ENCODE peak calls at places on chromosomes 3 and 15, in six cellular contexts. C, B, I, N, T and Q are unnamed samples.

GRCh38 chr15:56758770-56759449 is 25.6 kb upstream of the ZNF280D start:
- DNase-seq in N (no peak), I (peak; percentile 48), C (peak; percentile 69), B (no peak), T (no peak), Q (no peak)

GRCh38 chr15:39511000-39511914 is 69.6 kb upstream of the THBS1 start:
- DNase-seq in C (peak; percentile 89), N (no peak), T (no peak), B (no peak), I (peak; percentile 83), Q (no peak)

GRCh38 chr3:188559069-188559410 is 405.1 kb downstream of the LPP start:
- DNase-seq in I (no peak), T (no peak), B (no peak), N (no peak), C (no peak), Q (no peak)

GRCh38 chr15:39835550-39835949 is 52.9 kb upstream of the FSIP1 start:
- DNase-seq in N (no peak), T (no peak), C (no peak), I (no peak), B (no peak), Q (no peak)

GRCh38 chr3:44903751-44904150 is 29.3 kb downstream of the TGM4 start:
- DNase-seq in T (no peak), C (no peak), I (no peak), N (no peak), B (no peak), Q (no peak)

GRCh38 chr3:81173514-81173913 is 587.9 kb downstream of the GBE1 start:
- DNase-seq in T (no peak), C (no peak), N (no peak), I (peak; percentile 66), B (no peak), Q (no peak)

GRCh38 chr3:15783361-15783969 is 14.3 kb downstream of the ANKRD28 start:
- DNase-seq in N (no peak), C (peak; percentile 85), B (no peak), I (peak; percentile 19), T (no peak), Q (no peak)

GRCh38 chr15:38253448-38253847 is 812 bp downstream of the SPRED1 start:
- DNase-seq in T (peak; percentile 20), B (no peak), N (no peak), I (peak; percentile 82), C (peak; percentile 77), Q (no peak)

GRCh38 chr15:77840962-77841361 is 208.2 kb upstream of the LINGO1 start:
- DNase-seq in N (no peak), I (peak; percentile 88), C (peak; percentile 77), B (no peak), T (no peak), Q (no peak)

GRCh38 chr3:156543043-156543555 is 11.8 kb downstream of the SSR3 start:
- DNase-seq in C (no peak), B (no peak), I (no peak), T (no peak), N (no peak), Q (no peak)

GRCh38 chr3:17489139-17489538 is 253.3 kb downstream of the TBC1D5 start:
- DNase-seq in T (no peak), B (no peak), I (peak; percentile 62), C (no peak), N (no peak), Q (no peak)

GRCh38 chr3:102525624-102526023 is 90.8 kb downstream of the ZPLD1 start:
- DNase-seq in N (no peak), T (no peak), I (no peak), B (peak; percentile 39), C (no peak), Q (no peak)

GRCh38 chr3:100001514-100002270 is 112.6 kb downstream of the FILIP1L start:
- DNase-seq in B (no peak), T (peak; percentile 75), N (no peak), I (peak; percentile 47), C (no peak), Q (no peak)

GRCh38 chr15:70555713-70556112 is 207.6 kb downstream of the UACA start:
- DNase-seq in T (no peak), B (no peak), I (no peak), C (no peak), N (no peak), Q (no peak)

GRCh38 chr15:99692825-99693224 is 40.4 kb downstream of the LYSMD4 start:
- DNase-seq in C (no peak), N (no peak), I (peak; percentile 36), T (no peak), B (no peak), Q (no peak)

GRCh38 chr3:186930143-186930638 is at the start of gene ST6GAL1:
- DNase-seq in B (peak; percentile 80), T (peak; percentile 81), C (peak; percentile 83), N (peak; percentile 51), I (peak; percentile 27), Q (peak; percentile 82)
- TF ChIP-seq CTCF in B (peak; percentile 43), T (peak; percentile 51), C (peak; percentile 66), N (peak; percentile 55), I (peak; percentile 14), Q (peak; percentile 12)

GRCh38 chr3:122268257-122269024 is 56.6 kb upstream of the CSTA start:
- DNase-seq in N (no peak), I (no peak), C (peak; percentile 6), B (peak; percentile 40), T (no peak), Q (peak; percentile 53)

GRCh38 chr3:122269045-122269444 is 56.0 kb upstream of the CSTA start:
- DNase-seq in I (no peak), C (no peak), N (no peak), B (no peak), T (no peak), Q (no peak)

GRCh38 chr3:122263974-122264588 is 61.0 kb upstream of the CSTA start:
- DNase-seq in T (no peak), C (no peak), B (no peak), N (no peak), I (no peak), Q (no peak)

GRCh38 chr3:122263058-122263457 is 62.0 kb upstream of the CSTA start:
- DNase-seq in C (no peak), N (no peak), B (no peak), I (no peak), T (no peak), Q (no peak)

GRCh38 chr3:122265937-122266336 is 59.1 kb upstream of the CSTA start:
- DNase-seq in I (peak; percentile 19), C (no peak), N (no peak), T (no peak), B (no peak), Q (no peak)
- TF ChIP-seq CTCF in I (peak; percentile 16), C (no peak), N (no peak), T (no peak), B (no peak), Q (no peak)

GRCh38 chr3:33482126-33482525 is 41.9 kb upstream of the UBP1 start:
- DNase-seq in B (no peak), T (peak; percentile 10), I (no peak), N (no peak), C (peak; percentile 20), Q (no peak)
- TF ChIP-seq CTCF in B (no peak), T (no peak), I (no peak), N (no peak), C (no peak), Q (no peak)

DNA sequence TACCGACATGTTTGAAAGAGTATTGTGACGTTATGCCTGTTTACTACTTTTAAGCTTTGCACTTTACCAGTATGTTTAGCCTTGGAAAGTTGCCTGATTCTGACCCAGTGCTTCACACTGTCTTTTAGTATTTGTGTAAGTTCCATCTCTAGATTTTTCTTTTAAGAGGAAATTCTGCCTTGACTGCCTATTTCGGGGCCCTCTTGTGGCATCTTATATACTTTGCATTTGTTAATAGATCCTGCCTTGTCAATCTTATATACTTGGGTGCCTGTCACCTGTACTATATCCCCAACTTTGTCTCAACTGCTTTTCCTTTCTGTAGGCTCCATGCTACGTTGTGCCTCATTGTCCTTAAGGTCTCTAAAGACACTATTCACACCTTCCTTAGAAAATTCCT is 244.6 kb downstream of the STXBP5L start:
- DNase-seq in I (peak; percentile 51), N (no peak), C (peak; percentile 23), B (no peak), T (no peak), Q (no peak)
- TF ChIP-seq CTCF in I (peak; percentile 65), N (no peak), C (peak; percentile 19), B (peak; percentile 20), T (no peak), Q (no peak)

GRCh38 chr3:46935168-46935858 is 41.2 kb downstream of the CCDC12 start:
- DNase-seq in C (peak; percentile 98), N (no peak), T (peak; percentile 51), I (peak; percentile 93), B (no peak), Q (no peak)
- TF ChIP-seq CTCF in C (peak; percentile 83), N (no peak), T (peak; percentile 54), I (peak; percentile 56), B (no peak), Q (no peak)

GRCh38 chr3:31461441-31461840 is 71.3 kb upstream of the STT3B start:
- DNase-seq in B (no peak), N (no peak), T (no peak), C (no peak), I (no peak), Q (no peak)

GRCh38 chr3:31466016-31466415 is 66.7 kb upstream of the STT3B start:
- DNase-seq in C (peak; percentile 14), T (no peak), N (no peak), B (no peak), I (peak; percentile 16), Q (no peak)

GRCh38 chr3:31456373-31456772 is 76.4 kb upstream of the STT3B start:
- DNase-seq in B (no peak), I (no peak), N (no peak), T (no peak), C (no peak), Q (no peak)

GRCh38 chr3:31466866-31467265 is 65.9 kb upstream of the STT3B start:
- DNase-seq in B (no peak), N (no peak), I (no peak), C (no peak), T (no peak), Q (no peak)

DNA sequence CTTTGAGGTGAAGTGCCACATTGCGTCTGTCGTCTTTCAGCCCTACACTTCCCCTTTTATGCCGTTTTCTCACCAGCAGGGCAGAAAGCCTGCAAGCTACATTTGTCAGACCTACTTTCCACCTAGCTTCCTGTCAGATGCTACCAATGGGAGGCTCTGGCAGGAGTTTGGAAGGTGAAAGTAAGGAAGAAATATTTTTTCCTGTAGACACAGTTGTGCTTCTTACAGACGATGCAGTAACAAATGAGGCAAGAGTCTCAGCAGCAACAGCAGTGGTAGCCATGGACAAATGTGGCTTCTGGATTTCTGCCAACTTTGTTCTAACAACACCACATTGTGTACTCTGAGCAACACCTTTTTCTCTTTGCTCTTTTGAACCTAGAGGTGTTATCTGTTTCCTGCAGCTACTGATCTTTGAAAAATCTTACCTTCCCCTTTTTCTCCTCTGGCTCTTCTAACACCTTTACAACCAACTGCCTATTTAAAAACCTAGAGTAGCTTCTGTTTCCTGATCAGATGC is 70.6 kb upstream of the STT3B start:
- DNase-seq in N (no peak), T (no peak), C (peak; percentile 18), B (peak; percentile 54), I (no peak), Q (peak; percentile 43)
- TF ChIP-seq CTCF in N (peak; percentile 47), T (no peak), C (no peak), B (peak; percentile 10), I (no peak), Q (no peak)